ENCODE peak calls at places on chromosome 5, in six cellular contexts. Y, R, A, M, T and X are unnamed samples.

GRCh38 chr5:50962934-50963646 is 296.7 kb downstream of the PARP8 start:
- DNase-seq in Y (peak; percentile 45), R (no peak), A (peak; percentile 56), M (peak; percentile 87), T (peak; percentile 86), X (peak; percentile 21)

GRCh38 chr5:134662971-134663370 is 14.4 kb downstream of the SEC24A start:
- DNase-seq in Y (no peak), R (no peak), A (no peak), M (no peak), T (no peak), X (no peak)

GRCh38 chr5:154771383-154771901 is 16.3 kb downstream of the LARP1 start:
- DNase-seq in Y (no peak), R (no peak), A (no peak), M (peak; percentile 79), T (no peak), X (no peak)

GRCh38 chr5:135964670-135965320 is 10.0 kb upstream of the LECT2 start:
- DNase-seq in Y (no peak), R (no peak), A (no peak), M (no peak), T (no peak), X (no peak)

GRCh38 chr5:354581-355378 is 33.3 kb downstream of the AHRR start:
- DNase-seq in Y (no peak), R (no peak), A (no peak), M (no peak), T (no peak), X (no peak)

GRCh38 chr5:153807796-153808195 is 230.9 kb downstream of the FAM114A2 start:
- DNase-seq in Y (no peak), R (no peak), A (no peak), M (no peak), T (no peak), X (no peak)

GRCh38 chr5:87020099-87020934 is 247.4 kb upstream of the RASA1 start:
- DNase-seq in Y (no peak), R (peak; percentile 47), A (no peak), M (no peak), T (no peak), X (peak; percentile 29)

GRCh38 chr5:134585966-134586365 is 46.7 kb downstream of the SAR1B start:
- DNase-seq in Y (no peak), R (no peak), A (no peak), M (no peak), T (no peak), X (no peak)

GRCh38 chr5:144697847-144698262 is 527.2 kb downstream of the KCTD16 start:
- DNase-seq in Y (no peak), R (no peak), A (no peak), M (no peak), T (no peak), X (no peak)

GRCh38 chr5:36090033-36090432 is 23.4 kb upstream of the UGT3A2 start:
- DNase-seq in Y (peak; percentile 30), R (no peak), A (peak; percentile 33), M (peak; percentile 4), T (no peak), X (no peak)

GRCh38 chr5:172498431-172499129 is 44.3 kb upstream of the SH3PXD2B start:
- DNase-seq in Y (no peak), R (no peak), A (no peak), M (no peak), T (no peak), X (no peak)

GRCh38 chr5:55324815-55325418 is 17.1 kb downstream of the MTREX start:
- DNase-seq in Y (peak; percentile 49), R (no peak), A (no peak), M (peak; percentile 22), T (peak; percentile 22), X (no peak)

GRCh38 chr5:178417391-178417811 is 172.8 kb downstream of the COL23A1 start:
- DNase-seq in Y (no peak), R (no peak), A (no peak), M (peak; percentile 65), T (peak; percentile 67), X (no peak)

GRCh38 chr5:102830241-102830640 is 75.1 kb downstream of the PAM start:
- DNase-seq in Y (no peak), R (no peak), A (no peak), M (no peak), T (no peak), X (no peak)
- TF ChIP-seq GABPA in Y (no peak), R (no peak), A (no peak), M (no peak), T (no peak), X (no peak)

GRCh38 chr5:38651806-38652205 is 95.4 kb upstream of the LIFR start:
- DNase-seq in Y (no peak), R (no peak), A (no peak), M (no peak), T (no peak), X (no peak)
- TF ChIP-seq GABPA in Y (no peak), R (no peak), A (no peak), M (no peak), T (no peak), X (no peak)

DNA sequence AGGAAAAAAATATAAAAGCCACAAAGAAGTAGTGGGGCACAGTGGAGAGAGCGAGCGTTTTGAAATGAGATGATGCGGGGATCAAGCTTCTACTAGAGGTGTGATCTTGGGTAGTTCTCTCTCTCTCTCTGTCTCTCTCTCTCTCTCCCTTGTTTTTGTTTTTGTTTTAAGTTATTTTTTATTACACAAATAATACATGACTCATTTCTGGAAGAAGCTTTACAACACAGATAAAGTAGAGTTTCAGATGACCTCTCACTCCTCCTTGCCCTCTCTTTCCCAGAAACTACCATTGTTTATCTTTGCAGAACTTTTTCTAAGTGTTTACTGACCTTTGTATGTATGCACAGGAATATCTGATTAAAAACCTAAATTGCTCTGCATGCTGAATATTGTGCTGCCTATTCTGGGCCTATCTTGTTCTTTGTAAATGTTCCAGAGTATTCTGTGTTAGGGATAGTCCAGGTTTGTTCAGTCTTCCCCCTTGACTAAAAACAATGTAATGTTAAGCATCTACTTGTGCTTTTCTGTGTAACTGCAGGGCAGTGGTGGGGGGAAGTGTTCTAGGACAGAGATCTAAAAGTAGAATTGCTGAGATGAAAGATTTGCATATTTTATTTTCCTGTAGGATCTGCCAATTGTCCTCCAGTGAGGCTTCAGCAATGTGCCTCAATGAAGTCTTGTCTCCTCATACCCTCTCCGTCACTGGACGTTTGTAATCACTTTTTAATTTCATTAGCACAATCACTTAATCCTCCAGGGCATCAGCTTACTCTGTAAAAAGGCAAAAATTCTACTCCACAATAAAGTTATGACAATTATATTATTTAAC is 52.0 kb downstream of the FYB1 start:
- DNase-seq in Y (no peak), R (no peak), A (no peak), M (no peak), T (peak; percentile 48), X (no peak)
- TF ChIP-seq GABPA in Y (no peak), R (no peak), A (no peak), M (no peak), T (no peak), X (no peak)

DNA sequence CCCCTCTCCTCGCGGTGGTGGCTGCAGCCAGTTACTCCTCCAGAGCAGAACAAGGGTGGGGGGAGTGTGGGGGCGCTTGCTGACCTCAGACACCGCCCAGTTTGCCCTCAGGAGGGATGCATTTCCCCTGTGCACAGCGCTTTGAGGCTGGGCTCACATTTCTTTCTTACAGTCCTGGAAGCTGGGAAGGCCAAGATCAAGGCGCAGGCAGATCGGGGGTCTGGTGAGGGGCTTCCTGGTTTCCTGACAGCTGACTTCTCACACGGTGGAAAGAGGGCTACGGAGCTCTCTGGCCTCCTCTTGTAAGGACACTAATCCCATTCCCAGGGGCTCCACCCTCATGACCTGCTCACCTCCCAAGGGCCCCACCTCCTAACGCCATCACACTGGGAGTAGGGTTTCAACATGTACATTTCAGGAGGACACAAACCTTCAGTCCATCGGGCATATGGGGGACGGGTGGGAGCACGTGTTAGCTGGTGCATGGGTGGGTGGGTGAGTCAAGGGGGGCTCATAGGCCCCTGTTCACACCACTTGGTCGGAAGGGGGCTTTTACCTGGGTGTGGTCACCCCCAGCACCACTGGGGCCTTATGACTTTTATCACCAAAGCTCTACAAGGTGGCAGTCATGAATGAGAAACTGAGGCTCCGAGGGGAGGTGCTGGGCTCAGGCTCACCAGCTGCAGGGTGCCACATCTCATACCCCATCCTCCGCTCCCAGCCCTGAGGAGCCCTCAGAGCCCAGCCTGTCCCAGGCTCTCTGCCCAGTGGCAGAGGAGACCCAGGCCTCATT is 7.7 kb upstream of the SCGB3A1 start:
- DNase-seq in Y (no peak), R (no peak), A (no peak), M (peak; percentile 15), T (peak; percentile 5), X (no peak)
- TF ChIP-seq GABPA in Y (no peak), R (no peak), A (no peak), M (no peak), T (no peak), X (no peak)

GRCh38 chr5:105462377-105462776 is 1899.8 kb upstream of the NUDT12 start:
- DNase-seq in Y (no peak), R (no peak), A (no peak), M (no peak), T (no peak), X (no peak)

GRCh38 chr5:105460721-105461120 is 1898.1 kb upstream of the NUDT12 start:
- DNase-seq in Y (no peak), R (no peak), A (no peak), M (no peak), T (no peak), X (no peak)
- TF ChIP-seq GABPA in Y (no peak), R (no peak), A (no peak), M (no peak), T (no peak), X (no peak)

GRCh38 chr5:124844371-124844770 is 97.9 kb upstream of the ZNF608 start:
- DNase-seq in Y (no peak), R (no peak), A (no peak), M (no peak), T (no peak), X (no peak)

GRCh38 chr5:124843596-124843899 is 97.1 kb upstream of the ZNF608 start:
- DNase-seq in Y (no peak), R (no peak), A (no peak), M (no peak), T (no peak), X (no peak)

GRCh38 chr5:124839371-124839998 is 93.0 kb upstream of the ZNF608 start:
- DNase-seq in Y (no peak), R (no peak), A (no peak), M (no peak), T (no peak), X (no peak)

GRCh38 chr5:124841829-124842712 is 95.6 kb upstream of the ZNF608 start:
- DNase-seq in Y (no peak), R (no peak), A (no peak), M (no peak), T (no peak), X (peak; percentile 55)

GRCh38 chr5:124842725-124843595 is 96.5 kb upstream of the ZNF608 start:
- DNase-seq in Y (no peak), R (no peak), A (no peak), M (no peak), T (peak; percentile 12), X (no peak)
- TF ChIP-seq GABPA in Y (no peak), R (no peak), A (no peak), M (no peak), T (no peak), X (no peak)